ENCODE peak calls at places on chromosomes 16 and 17, in eight cellular contexts. One of them, this sample, is unnamed.

GRCh38 chr17:31489295-31490018 is 98.0 kb downstream of the RAB11FIP4 start:
- DNase-seq in LoVo: peak
- DNase-seq in NCI-H1930: no peak
- DNase-seq in HFFc6: no peak
- DNase-seq in CD8-positive, alpha-beta memory T cell: no peak
- DNase-seq in GM13977: no peak
- DNase-seq in ACHN: no peak
- DNase-seq in aorta: no peak
- DNase-seq in this sample: peak

GRCh38 chr17:17355426-17355825 is 52.3 kb downstream of the NT5M start:
- DNase-seq in ACHN: no peak
- DNase-seq in NCI-H1930: no peak
- DNase-seq in GM13977: no peak
- DNase-seq in CD8-positive, alpha-beta memory T cell: no peak
- DNase-seq in LoVo: no peak
- DNase-seq in aorta: no peak
- DNase-seq in HFFc6: no peak
- DNase-seq in this sample: no peak

GRCh38 chr16:57949595-57950238 is 21.2 kb downstream of the CNGB1 start:
- DNase-seq in GM13977: no peak
- DNase-seq in aorta: no peak
- DNase-seq in ACHN: no peak
- DNase-seq in HFFc6: no peak
- DNase-seq in LoVo: no peak
- DNase-seq in CD8-positive, alpha-beta memory T cell: no peak
- DNase-seq in NCI-H1930: no peak
- DNase-seq in this sample: no peak

GRCh38 chr17:29291163-29291752 is 2.7 kb downstream of the NUFIP2 start:
- DNase-seq in GM13977: peak
- DNase-seq in HFFc6: peak
- DNase-seq in aorta: no peak
- DNase-seq in LoVo: peak
- DNase-seq in ACHN: peak
- DNase-seq in NCI-H1930: peak
- DNase-seq in CD8-positive, alpha-beta memory T cell: no peak
- DNase-seq in this sample: peak

GRCh38 chr17:55883112-55883511 is 132.3 kb downstream of the PCTP start:
- DNase-seq in CD8-positive, alpha-beta memory T cell: no peak
- DNase-seq in NCI-H1930: no peak
- DNase-seq in HFFc6: no peak
- DNase-seq in LoVo: no peak
- DNase-seq in GM13977: no peak
- DNase-seq in aorta: no peak
- DNase-seq in ACHN: no peak
- DNase-seq in this sample: no peak

GRCh38 chr17:34709108-34709779 is 129.9 kb downstream of the TMEM132E start:
- DNase-seq in aorta: no peak
- DNase-seq in NCI-H1930: no peak
- DNase-seq in GM13977: no peak
- DNase-seq in HFFc6: no peak
- DNase-seq in ACHN: no peak
- DNase-seq in LoVo: no peak
- DNase-seq in CD8-positive, alpha-beta memory T cell: no peak
- DNase-seq in this sample: no peak

GRCh38 chr16:68492501-68493411 is 44.4 kb upstream of the SMPD3 start:
- DNase-seq in GM13977: no peak
- DNase-seq in NCI-H1930: no peak
- DNase-seq in aorta: no peak
- DNase-seq in ACHN: no peak
- DNase-seq in LoVo: no peak
- DNase-seq in CD8-positive, alpha-beta memory T cell: no peak
- DNase-seq in HFFc6: no peak
- DNase-seq in this sample: peak

GRCh38 chr16:58455750-58456149 is 44.2 kb upstream of the NDRG4 start:
- DNase-seq in NCI-H1930: no peak
- DNase-seq in GM13977: no peak
- DNase-seq in HFFc6: no peak
- DNase-seq in aorta: no peak
- DNase-seq in CD8-positive, alpha-beta memory T cell: no peak
- DNase-seq in ACHN: no peak
- DNase-seq in LoVo: no peak
- DNase-seq in this sample: peak

GRCh38 chr17:2081564-2081963 is 26.7 kb downstream of the HIC1 start:
- DNase-seq in NCI-H1930: no peak
- DNase-seq in LoVo: no peak
- DNase-seq in CD8-positive, alpha-beta memory T cell: no peak
- DNase-seq in HFFc6: peak
- DNase-seq in aorta: no peak
- DNase-seq in ACHN: no peak
- DNase-seq in GM13977: no peak
- DNase-seq in this sample: peak

GRCh38 chr16:83589576-83589975 is 218.2 kb upstream of the HSBP1 start:
- DNase-seq in CD8-positive, alpha-beta memory T cell: no peak
- DNase-seq in GM13977: no peak
- DNase-seq in HFFc6: no peak
- DNase-seq in NCI-H1930: no peak
- DNase-seq in ACHN: no peak
- DNase-seq in aorta: no peak
- DNase-seq in LoVo: no peak
- DNase-seq in this sample: no peak

GRCh38 chr16:49932943-49933342 is 77.0 kb upstream of the ZNF423 start:
- DNase-seq in ACHN: no peak
- DNase-seq in LoVo: no peak
- DNase-seq in aorta: no peak
- DNase-seq in HFFc6: peak
- DNase-seq in NCI-H1930: no peak
- DNase-seq in GM13977: no peak
- DNase-seq in CD8-positive, alpha-beta memory T cell: no peak
- DNase-seq in this sample: peak

GRCh38 chr17:63622571-63623390 is 564 bp downstream of the MAP3K3 start:
- DNase-seq in ACHN: peak
- DNase-seq in LoVo: peak
- DNase-seq in HFFc6: peak
- DNase-seq in aorta: peak
- DNase-seq in NCI-H1930: peak
- DNase-seq in GM13977: peak
- DNase-seq in CD8-positive, alpha-beta memory T cell: peak
- DNase-seq in this sample: peak

GRCh38 chr17:4048218-4048617 is 84.0 kb upstream of the ATP2A3 start:
- DNase-seq in CD8-positive, alpha-beta memory T cell: no peak
- DNase-seq in LoVo: no peak
- DNase-seq in aorta: no peak
- DNase-seq in HFFc6: no peak
- DNase-seq in ACHN: no peak
- DNase-seq in NCI-H1930: no peak
- DNase-seq in GM13977: no peak
- DNase-seq in this sample: no peak

GRCh38 chr16:31451681-31452351 is 7.5 kb upstream of the ARMC5 start:
- DNase-seq in NCI-H1930: peak
- DNase-seq in HFFc6: peak
- DNase-seq in aorta: no peak
- DNase-seq in CD8-positive, alpha-beta memory T cell: no peak
- DNase-seq in ACHN: peak
- DNase-seq in GM13977: no peak
- DNase-seq in LoVo: peak
- DNase-seq in this sample: peak

GRCh38 chr17:77771998-77772397 is 186.5 kb upstream of the TNRC6C start:
- DNase-seq in NCI-H1930: no peak
- DNase-seq in CD8-positive, alpha-beta memory T cell: no peak
- DNase-seq in LoVo: no peak
- DNase-seq in GM13977: no peak
- DNase-seq in ACHN: no peak
- DNase-seq in HFFc6: no peak
- DNase-seq in aorta: no peak
- DNase-seq in this sample: no peak

GRCh38 chr16:86986136-86986535 is 331.1 kb downstream of the C16orf95 start:
- DNase-seq in CD8-positive, alpha-beta memory T cell: no peak
- DNase-seq in aorta: no peak
- DNase-seq in NCI-H1930: no peak
- DNase-seq in LoVo: no peak
- DNase-seq in ACHN: no peak
- DNase-seq in GM13977: no peak
- DNase-seq in HFFc6: no peak
- DNase-seq in this sample: no peak

GRCh38 chr16:76932541-76933211 is 258.3 kb upstream of the MON1B start:
- DNase-seq in CD8-positive, alpha-beta memory T cell: no peak
- DNase-seq in NCI-H1930: no peak
- DNase-seq in aorta: no peak
- DNase-seq in HFFc6: no peak
- DNase-seq in ACHN: peak
- DNase-seq in LoVo: no peak
- DNase-seq in GM13977: no peak
- DNase-seq in this sample: no peak

GRCh38 chr17:74825952-74826713 is 33.6 kb downstream of the GRIN2C start:
- DNase-seq in HFFc6: no peak
- DNase-seq in LoVo: no peak
- DNase-seq in GM13977: no peak
- DNase-seq in NCI-H1930: no peak
- DNase-seq in ACHN: no peak
- DNase-seq in CD8-positive, alpha-beta memory T cell: no peak
- DNase-seq in aorta: no peak
- DNase-seq in this sample: no peak

GRCh38 chr17:73705594-73705993 is 61.3 kb upstream of the SDK2 start:
- DNase-seq in HFFc6: no peak
- DNase-seq in NCI-H1930: no peak
- DNase-seq in GM13977: no peak
- DNase-seq in LoVo: no peak
- DNase-seq in CD8-positive, alpha-beta memory T cell: no peak
- DNase-seq in ACHN: peak
- DNase-seq in aorta: no peak
- DNase-seq in this sample: no peak